ENCODE peak calls at places on chromosomes 2 and 18, in ten cellular contexts. J is NCI-H226, Z is cardiac fibroblast, L is AG09309, K is activated T-cell treated with anti-CD3 and anti-CD28 coated beads for 48 hours, I is choroid plexus epithelial cell, S is T1000, B is Daoy, N is NCI-H2029 treated with DMSO at 0.1 percent for 48 hours, T is pancreas. P is an unnamed sample.

GRCh38 chr18:3279201-3280185 is 17.6 kb downstream of the MYL12B start:
- DNase-seq in N (no peak), Z (no peak), K (no peak), T (no peak), I (no peak), B (no peak), L (no peak), S (no peak), J (no peak), P (no peak)

GRCh38 chr2:238308177-238308576 is 12.1 kb upstream of the TRAF3IP1 start:
- DNase-seq in I (no peak), Z (no peak), K (no peak), B (no peak), J (no peak), L (no peak), S (no peak), N (no peak), T (no peak), P (no peak)

GRCh38 chr2:68878071-68878711 is 7.0 kb upstream of the BMP10 start:
- DNase-seq in S (no peak), Z (no peak), T (no peak), J (no peak), B (no peak), K (no peak), L (no peak), I (no peak), N (no peak), P (peak; percentile 14)

GRCh38 chr2:183505911-183506310 is 381.7 kb downstream of the NUP35 start:
- DNase-seq in N (no peak), B (no peak), K (no peak), L (no peak), I (no peak), Z (no peak), T (no peak), J (no peak), S (no peak), P (no peak)

GRCh38 chr2:16215892-16216554 is 275.7 kb downstream of the MYCN start:
- DNase-seq in N (no peak), T (no peak), K (no peak), L (no peak), S (no peak), Z (no peak), J (no peak), I (no peak), B (peak; percentile 39), P (no peak)

GRCh38 chr2:105789745-105790466 is 45.2 kb downstream of the NCK2 start:
- DNase-seq in N (no peak), L (no peak), S (peak; percentile 42), B (peak; percentile 64), K (peak; percentile 56), J (no peak), I (no peak), Z (peak; percentile 59), T (no peak), P (peak; percentile 40)

GRCh38 chr18:60147326-60147725 is 225.2 kb downstream of the MC4R start:
- DNase-seq in L (no peak), N (no peak), B (peak; percentile 2), Z (no peak), S (no peak), K (no peak), T (no peak), J (no peak), I (peak; percentile 7), P (no peak)

GRCh38 chr2:225030089-225030653 is 12.1 kb downstream of the DOCK10 start:
- DNase-seq in L (no peak), N (no peak), K (peak; percentile 34), Z (no peak), B (no peak), J (no peak), I (no peak), S (no peak), T (no peak), P (no peak)

GRCh38 chr18:30121397-30121796 is 921.1 kb downstream of the DSC3 start:
- DNase-seq in K (no peak), I (no peak), S (no peak), Z (no peak), T (no peak), N (no peak), J (no peak), B (no peak), L (no peak), P (no peak)

GRCh38 chr2:216029416-216030129 is 16.2 kb upstream of the MREG start:
- DNase-seq in B (peak; percentile 10), I (peak; percentile 42), J (peak; percentile 2), L (no peak), K (no peak), S (no peak), T (no peak), N (no peak), Z (peak; percentile 19), P (no peak)

GRCh38 chr18:57505231-57505630 is 70.1 kb downstream of the ONECUT2 start:
- DNase-seq in L (no peak), K (no peak), J (no peak), S (no peak), I (no peak), B (no peak), T (no peak), N (no peak), Z (no peak), P (no peak)

GRCh38 chr2:109049022-109049421 is 60.0 kb upstream of the EDAR start:
- DNase-seq in N (no peak), K (no peak), I (no peak), Z (no peak), L (no peak), J (no peak), B (no peak), T (no peak), S (no peak), P (no peak)

GRCh38 chr18:40607741-40608140 is 1347.3 kb upstream of the PIK3C3 start:
- DNase-seq in L (no peak), B (no peak), I (no peak), Z (no peak), S (no peak), N (peak; percentile 29), T (no peak), J (no peak), K (no peak), P (no peak)

GRCh38 chr2:205696541-205697441 is 14.5 kb downstream of the NRP2 start:
- DNase-seq in S (no peak), Z (no peak), B (peak; percentile 48), L (peak; percentile 89), N (no peak), K (no peak), J (no peak), T (no peak), I (peak; percentile 74), P (no peak)